ENCODE peak calls at places on chromosomes 7 and 10, in nine cellular contexts. B is PC-3, T is astrocyte of the spinal cord, Y is fibroblast of mammary gland, L is AG04450, V is AG09319, M is uterus, C is AG04449, W is GM13976. K is an unnamed sample.

GRCh38 chr7:117810642-117811512 is 62.4 kb downstream of the CTTNBP2 start:
- DNase-seq in B (no peak), T (peak; percentile 57), Y (no peak), L (no peak), V (no peak), M (no peak), C (no peak), W (no peak), K (no peak)

GRCh38 chr7:80806653-80807052 is 112.2 kb downstream of the SEMA3C start:
- DNase-seq in B (no peak), T (peak; percentile 43), Y (no peak), L (no peak), V (no peak), M (no peak), C (no peak), W (no peak), K (no peak)

GRCh38 chr7:151629873-151630272 is 110.2 kb upstream of the RHEB start:
- DNase-seq in B (no peak), T (no peak), Y (no peak), L (no peak), V (no peak), M (no peak), C (no peak), W (no peak), K (no peak)

GRCh38 chr10:55024718-55025117 is 223.7 kb upstream of the PCDH15 start:
- DNase-seq in B (no peak), T (no peak), Y (no peak), L (no peak), V (no peak), M (no peak), C (no peak), W (no peak), K (no peak)

GRCh38 chr10:98170249-98171117 is 36.0 kb downstream of the R3HCC1L start:
- DNase-seq in B (peak; percentile 69), T (peak; percentile 42), Y (peak; percentile 59), L (peak; percentile 20), V (no peak), M (peak; percentile 25), C (no peak), W (peak; percentile 30), K (peak; percentile 34)

GRCh38 chr10:6612371-6612770 is 32.3 kb upstream of the PRKCQ start:
- DNase-seq in B (no peak), T (no peak), Y (no peak), L (no peak), V (no peak), M (no peak), C (no peak), W (no peak), K (peak; percentile 42)

GRCh38 chr7:120714945-120715344 is 143.0 kb downstream of the TSPAN12 start:
- DNase-seq in B (peak; percentile 50), T (peak; percentile 36), Y (peak; percentile 42), L (no peak), V (no peak), M (no peak), C (no peak), W (no peak), K (no peak)

GRCh38 chr7:141551080-141551772 is at the start of gene AGK:
- DNase-seq in B (peak; percentile 71), T (peak; percentile 77), Y (peak; percentile 75), L (peak; percentile 36), V (peak; percentile 32), M (peak; percentile 47), C (no peak), W (peak; percentile 87), K (peak; percentile 78)

GRCh38 chr10:120715214-120715613 is 135.9 kb upstream of the WDR11 start:
- DNase-seq in B (no peak), T (no peak), Y (no peak), L (no peak), V (no peak), M (no peak), C (no peak), W (no peak), K (no peak)

GRCh38 chr10:80324891-80325364 is 31.6 kb downstream of the DYDC1 start:
- DNase-seq in B (no peak), T (no peak), Y (no peak), L (no peak), V (no peak), M (no peak), C (no peak), W (no peak), K (no peak)

GRCh38 chr10:7111574-7111973 is 299.3 kb downstream of the SFMBT2 start:
- DNase-seq in B (peak; percentile 73), T (peak; percentile 77), Y (peak; percentile 85), L (peak; percentile 33), V (no peak), M (no peak), C (peak; percentile 40), W (no peak), K (no peak)

GRCh38 chr10:69645296-69645665 is 15.2 kb downstream of the FAM241B start:
- DNase-seq in B (no peak), T (no peak), Y (no peak), L (no peak), V (no peak), M (no peak), C (no peak), W (no peak), K (no peak)

GRCh38 chr10:75076387-75076786 is 35.1 kb upstream of the SAMD8 start:
- DNase-seq in B (no peak), T (no peak), Y (no peak), L (no peak), V (no peak), M (no peak), C (no peak), W (no peak), K (no peak)

GRCh38 chr7:120989571-120990220 is 1.2 kb downstream of the CPED1 start:
- DNase-seq in B (no peak), T (peak; percentile 34), Y (no peak), L (no peak), V (no peak), M (peak; percentile 45), C (no peak), W (no peak), K (no peak)

GRCh38 chr7:134931487-134931886 is 54.8 kb upstream of the AGBL3 start:
- DNase-seq in B (no peak), T (peak; percentile 40), Y (peak; percentile 46), L (no peak), V (no peak), M (no peak), C (no peak), W (no peak), K (no peak)

GRCh38 chr7:98837632-98837972 is 32.2 kb downstream of the TMEM130 start:
- DNase-seq in B (no peak), T (no peak), Y (no peak), L (no peak), V (no peak), M (no peak), C (no peak), W (no peak), K (no peak)

GRCh38 chr10:103238506-103239252 is 7.0 kb upstream of the RPEL1 start:
- DNase-seq in B (peak; percentile 94), T (no peak), Y (peak; percentile 55), L (peak; percentile 15), V (peak; percentile 36), M (no peak), C (no peak), W (no peak), K (no peak)
- TF ChIP-seq CTCF in B (peak; percentile 69), T (no peak), Y (peak; percentile 48), L (peak; percentile 56), V (peak; percentile 60), M (no peak), C (peak; percentile 68), W (peak; percentile 8), K (no peak)

GRCh38 chr7:79312022-79312421 is 141.4 kb downstream of the MAGI2 start:
- DNase-seq in B (no peak), T (no peak), Y (no peak), L (no peak), V (no peak), M (no peak), C (no peak), W (no peak), K (no peak)

GRCh38 chr7:79304711-79305110 is 148.8 kb downstream of the MAGI2 start:
- DNase-seq in B (no peak), T (no peak), Y (no peak), L (no peak), V (no peak), M (no peak), C (no peak), W (no peak), K (no peak)

GRCh38 chr7:79307376-79307775 is 146.1 kb downstream of the MAGI2 start:
- DNase-seq in B (no peak), T (no peak), Y (no peak), L (no peak), V (no peak), M (no peak), C (no peak), W (no peak), K (no peak)

GRCh38 chr7:79302281-79302680 is 151.2 kb downstream of the MAGI2 start:
- DNase-seq in B (no peak), T (no peak), Y (no peak), L (no peak), V (no peak), M (no peak), C (no peak), W (no peak), K (no peak)

GRCh38 chr7:79308176-79308575 is 145.3 kb downstream of the MAGI2 start:
- DNase-seq in B (peak; percentile 24), T (no peak), Y (peak; percentile 39), L (no peak), V (no peak), M (no peak), C (no peak), W (no peak), K (no peak)
- TF ChIP-seq CTCF in B (peak; percentile 44), T (no peak), Y (peak; percentile 17), L (no peak), V (no peak), M (no peak), C (no peak), W (no peak), K (no peak)

DNA sequence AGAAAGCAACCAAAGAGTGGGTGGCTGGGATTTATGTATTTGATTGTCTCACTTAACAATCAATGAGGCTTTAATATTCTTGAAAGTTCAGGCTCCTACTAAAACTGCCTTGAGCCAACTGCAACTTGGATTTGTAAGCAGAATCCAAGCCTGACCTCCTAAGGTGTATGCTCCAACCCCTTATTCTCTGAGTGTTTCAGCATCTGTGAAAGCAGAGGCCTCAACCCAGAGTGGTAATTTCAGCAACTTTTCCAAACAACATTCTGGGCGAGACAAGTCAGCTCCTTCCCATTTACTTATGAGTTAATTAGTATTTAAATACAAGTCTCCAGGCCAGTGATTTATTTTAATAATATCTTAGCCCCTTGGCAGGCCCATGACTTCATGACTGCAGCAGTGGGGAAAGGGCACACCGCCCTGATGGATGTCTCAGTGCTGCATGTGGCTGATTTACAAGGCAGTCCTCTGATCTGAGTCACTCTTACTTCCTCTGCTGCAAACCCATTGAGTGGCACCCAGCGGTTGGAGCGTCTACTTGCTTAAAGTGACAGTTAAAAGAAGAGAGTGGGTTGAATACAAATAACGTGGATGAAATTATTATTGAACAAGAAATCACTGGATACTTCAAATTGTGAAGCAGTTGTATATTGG is 209.1 kb downstream of the TRIL start:
- DNase-seq in B (peak; percentile 86), T (peak; percentile 36), Y (peak; percentile 73), L (no peak), V (no peak), M (no peak), C (no peak), W (peak; percentile 24), K (peak; percentile 48)
- TF ChIP-seq CTCF in B (peak; percentile 30), T (no peak), Y (no peak), L (no peak), V (no peak), M (no peak), C (no peak), W (no peak), K (no peak)

GRCh38 chr7:3762146-3762831 is 461.2 kb downstream of the SDK1 start:
- DNase-seq in B (no peak), T (no peak), Y (no peak), L (no peak), V (no peak), M (no peak), C (no peak), W (no peak), K (no peak)
- TF ChIP-seq CTCF in B (peak; percentile 30), T (no peak), Y (no peak), L (peak; percentile 32), V (no peak), M (no peak), C (no peak), W (no peak), K (no peak)

K was measured in activated CD8-positive, alpha-beta T cell treated with anti-CD3 and anti-CD28 coated beads for 36 hours.